ENCODE peak calls at places on chromosomes 11 and 22, in seven cellular contexts. M is left ventricle myocardium inferior, F is epithelial cell of esophagus, L is brain microvascular endothelial cell, P is retinal pigment epithelial cell, C is cardiac fibroblast, H is coronary artery. B is an unnamed sample.

GRCh38 chr11:132490976-132491375 is 1041.3 kb downstream of the OPCML start:
- DNase-seq in F (peak; percentile 73), L (no peak), M (no peak), P (no peak), C (peak; percentile 60), H (no peak), B (no peak)

GRCh38 chr22:38973289-38974169 is 8.6 kb upstream of the APOBEC3B start:
- DNase-seq in F (peak; percentile 51), C (peak; percentile 48), M (no peak), P (no peak), H (no peak), L (no peak), B (no peak)

GRCh38 chr11:98630736-98631135 is 390.0 kb upstream of the CNTN5 start:
- DNase-seq in F (no peak), H (no peak), L (no peak), C (no peak), M (no peak), P (no peak), B (no peak)

GRCh38 chr11:45848654-45849081 is 1.4 kb downstream of the CRY2 start:
- DNase-seq in C (no peak), L (no peak), M (no peak), H (no peak), P (no peak), F (no peak), B (no peak)

GRCh38 chr22:47299211-47299878 is 536.9 kb downstream of the TBC1D22A start:
- DNase-seq in F (no peak), L (no peak), C (no peak), P (no peak), M (no peak), H (peak; percentile 53), B (no peak)

GRCh38 chr11:63937713-63938480 is 905 bp upstream of the NAA40 start:
- DNase-seq in H (no peak), L (no peak), M (no peak), P (no peak), C (no peak), F (no peak), B (no peak)

GRCh38 chr11:123718075-123718868 is 23.2 kb downstream of the ZNF202 start:
- DNase-seq in M (no peak), F (peak; percentile 59), C (peak; percentile 7), L (no peak), P (no peak), H (no peak), B (no peak)

GRCh38 chr11:94152678-94153065 is 24.0 kb downstream of the PANX1 start:
- DNase-seq in F (peak; percentile 53), P (no peak), H (no peak), C (no peak), L (no peak), M (no peak), B (no peak)

GRCh38 chr22:49211176-49211575 is 616.5 kb downstream of the BRD1 start:
- DNase-seq in F (no peak), C (no peak), H (no peak), M (peak; percentile 3), P (no peak), L (no peak), B (no peak)

GRCh38 chr11:111409915-111410314 is 30.8 kb upstream of the POU2AF1 start:
- DNase-seq in L (no peak), H (no peak), C (no peak), F (no peak), M (no peak), P (no peak), B (no peak)

GRCh38 chr22:44133161-44133560 is 47.6 kb upstream of the PARVG start:
- DNase-seq in H (no peak), M (no peak), C (peak; percentile 58), P (no peak), F (no peak), L (peak; percentile 43), B (no peak)

GRCh38 chr22:38760477-38761201 is 4.8 kb upstream of the SUN2 start:
- DNase-seq in C (peak; percentile 72), M (no peak), F (no peak), L (peak; percentile 47), H (no peak), P (no peak), B (no peak)

GRCh38 chr11:129611661-129612566 is 203.7 kb upstream of the TMEM45B start:
- DNase-seq in F (no peak), P (peak; percentile 74), C (peak; percentile 3), M (no peak), H (no peak), L (peak; percentile 3), B (no peak)

GRCh38 chr11:64810891-64811272 is 531 bp upstream of the MEN1 start:
- DNase-seq in H (no peak), C (no peak), M (no peak), F (no peak), L (peak; percentile 22), P (no peak), B (no peak)

GRCh38 chr22:39600491-39601179 is 30.1 kb downstream of the CACNA1I start:
- DNase-seq in C (no peak), P (no peak), F (no peak), L (no peak), H (no peak), M (no peak), B (no peak)

GRCh38 chr22:23548501-23549197 is 31.4 kb downstream of the IGLL1 start:
- DNase-seq in H (no peak), M (no peak), L (no peak), P (no peak), C (no peak), F (no peak), B (no peak)

GRCh38 chr11:13761250-13761649 is 92.8 kb downstream of the FAR1 start:
- DNase-seq in P (no peak), M (no peak), C (no peak), H (no peak), L (peak; percentile 33), F (no peak), B (no peak)

GRCh38 chr22:20885557-20886323 is 26.9 kb downstream of the SNAP29 start:
- DNase-seq in M (peak; percentile 75), C (peak; percentile 85), L (peak; percentile 73), H (peak; percentile 82), P (peak; percentile 38), F (peak; percentile 82), B (peak; percentile 16)

GRCh38 chr11:65496304-65497140 is 2.3 kb upstream of the MALAT1 start:
- DNase-seq in P (no peak), H (peak; percentile 80), L (peak; percentile 22), M (no peak), C (peak; percentile 44), F (peak; percentile 21), B (no peak)

GRCh38 chr11:47786373-47786772 is 19.2 kb upstream of the FNBP4 start:
- DNase-seq in F (peak; percentile 47), H (no peak), M (peak; percentile 81), L (no peak), C (peak; percentile 59), P (no peak), B (no peak)

GRCh38 chr22:27716074-27716473 is 85.5 kb downstream of the MN1 start:
- DNase-seq in H (no peak), M (no peak), P (no peak), C (no peak), F (no peak), L (no peak), B (no peak)

GRCh38 chr11:92837595-92837994 is 131.9 kb upstream of the MTNR1B start:
- DNase-seq in H (no peak), F (peak; percentile 90), P (no peak), M (no peak), L (no peak), C (no peak), B (no peak)

GRCh38 chr11:58740447-58740846 is 8.7 kb upstream of the GLYAT start:
- DNase-seq in L (no peak), P (no peak), M (no peak), C (no peak), H (no peak), F (no peak), B (no peak)

GRCh38 chr11:19429108-19429760 is 188.5 kb upstream of the E2F8 start:
- DNase-seq in C (no peak), F (no peak), H (no peak), L (no peak), P (no peak), M (no peak), B (no peak)

GRCh38 chr11:13963169-13963948 is 836 bp downstream of the SPON1 start:
- DNase-seq in F (no peak), P (no peak), L (no peak), H (no peak), C (no peak), M (peak; percentile 22), B (no peak)

GRCh38 chr11:68128682-68129327 is 7.6 kb upstream of the CHKA start:
- DNase-seq in M (peak; percentile 55), C (peak; percentile 32), H (no peak), F (no peak), L (peak; percentile 77), P (peak; percentile 72), B (no peak)
- H3K4me3 ChIP-seq in M (peak overlapping the region; percentile 72), C (peak overlapping the region; percentile 36), H (peak overlapping the region; percentile 71), F (peak overlapping the region; percentile 28), L (peak overlapping the region; percentile 44), P (peak overlapping the region; percentile 43), B (peak overlapping the region; percentile 44)

DNA sequence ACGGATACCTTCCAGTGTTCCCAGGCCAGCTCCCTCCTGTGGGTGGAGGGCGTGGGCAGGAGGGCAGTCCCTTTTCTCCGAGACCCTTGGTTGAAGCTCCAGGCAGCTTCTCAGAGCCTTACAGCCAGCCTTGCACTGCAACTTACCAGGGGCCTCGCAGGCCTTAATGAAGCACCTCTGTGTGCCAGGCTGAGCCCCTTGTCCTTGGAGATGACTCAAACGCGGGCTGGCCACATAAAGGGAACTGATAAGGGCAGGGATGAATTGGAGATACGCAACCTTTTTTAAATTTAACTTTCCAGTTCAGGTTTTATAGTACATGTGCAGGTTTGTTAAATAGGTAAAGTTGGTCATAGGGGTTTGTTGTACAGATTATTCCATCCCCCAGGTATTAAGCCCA is 72.7 kb downstream of the WNT7B start:
- DNase-seq in P (no peak), M (no peak), C (no peak), H (no peak), F (no peak), L (no peak), B (no peak)
- TF ChIP-seq CTCF in P (no peak), M (no peak), C (no peak), H (no peak), F (no peak), L (no peak), B (no peak)

GRCh38 chr11:62573592-62574362 is at the start of gene EEF1G:
- DNase-seq in H (peak; percentile 100), P (peak; percentile 99), L (peak; percentile 100), F (peak; percentile 100), C (peak; percentile 100), M (peak; percentile 97), B (peak; percentile 99)

GRCh38 chr11:62574363-62575057 is 819 bp upstream of the EEF1G start:
- DNase-seq in P (no peak), C (peak; percentile 37), F (no peak), H (no peak), M (peak; percentile 41), L (no peak), B (no peak)

GRCh38 chr11:62575837-62576236 is 2.1 kb upstream of the EEF1G start:
- DNase-seq in P (no peak), F (no peak), H (no peak), M (no peak), C (no peak), L (no peak), B (no peak)

GRCh38 chr11:62577046-62577708 is 3.5 kb upstream of the EEF1G start:
- DNase-seq in M (no peak), C (peak; percentile 71), L (no peak), P (no peak), F (no peak), H (no peak), B (no peak)

GRCh38 chr11:62575156-62575555 is 1.5 kb upstream of the EEF1G start:
- DNase-seq in H (no peak), P (no peak), M (no peak), F (no peak), C (no peak), L (no peak), B (no peak)
- H3K4me3 ChIP-seq in H (peak overlapping the region; percentile 80), P (peak overlapping the region; percentile 74), M (peak overlapping the region; percentile 94), F (no peak overlapping the region), C (peak overlapping the region; percentile 70), L (peak overlapping the region; percentile 75), B (peak overlapping the region; percentile 81)

GRCh38 chr11:79440451-79441158 is at the start of gene TENM4:
- DNase-seq in M (peak; percentile 59), F (peak; percentile 82), L (no peak), C (peak; percentile 73), H (peak; percentile 84), P (peak; percentile 71), B (peak; percentile 40)
- TF ChIP-seq CTCF in M (peak; percentile 30), F (no peak), L (peak; percentile 19), C (no peak), H (peak; percentile 24), P (peak; percentile 16), B (peak; percentile 21)